ENCODE peak calls at places on chromosome 20, in five cellular contexts. D is K562, V is A549, L is GM12878, I is HepG2. F is an unnamed sample.

GRCh38 chr20:58996226-58996611 is 10.8 kb downstream of the CTSZ start:
- DNase-seq in D (no peak), V (no peak), I (no peak), L (no peak), F (no peak)

GRCh38 chr20:53767206-53767924 is 173.7 kb upstream of the ZNF217 start:
- DNase-seq in D (no peak), V (no peak), L (no peak), I (no peak), F (no peak)

GRCh38 chr20:19566226-19566960 is 191.7 kb upstream of the RIN2 start:
- DNase-seq in V (no peak), D (no peak), I (no peak), L (no peak), F (no peak)

GRCh38 chr20:62710886-62711702 is 2.5 kb downstream of the NTSR1 start:
- DNase-seq in L (no peak), V (peak), I (no peak), D (peak), F (no peak)

GRCh38 chr20:45394221-45395113 is 13.6 kb upstream of the DBNDD2 start:
- DNase-seq in L (no peak), D (no peak), V (no peak), I (no peak), F (no peak)

GRCh38 chr20:63178445-63178818 is 37.5 kb downstream of the YTHDF1 start:
- DNase-seq in I (no peak), V (no peak), L (no peak), D (no peak), F (peak)

GRCh38 chr20:3011752-3012151 is 31.7 kb upstream of the GNRH2 start:
- DNase-seq in L (no peak), I (no peak), V (no peak), D (no peak), F (no peak)

GRCh38 chr20:38905375-38905774 is 20.8 kb upstream of the FAM83D start:
- DNase-seq in I (no peak), L (no peak), D (no peak), V (no peak), F (no peak)

GRCh38 chr20:6142348-6142993 is 19.6 kb upstream of the FERMT1 start:
- DNase-seq in L (peak), V (peak), I (peak), D (peak), F (peak)

GRCh38 chr20:53623454-53624206 is 30.0 kb upstream of the ZNF217 start:
- DNase-seq in D (peak), I (peak), L (peak), V (peak), F (no peak)

GRCh38 chr20:63690898-63691710 is 5.3 kb upstream of the TNFRSF6B start:
- DNase-seq in D (no peak), V (no peak), L (no peak), I (no peak), F (no peak)

GRCh38 chr20:47484303-47484702 is 17.4 kb upstream of the NCOA3 start:
- DNase-seq in D (no peak), L (no peak), I (no peak), V (no peak), F (no peak)

GRCh38 chr20:35306931-35307517 is 14.8 kb upstream of the FAM83C start:
- DNase-seq in I (peak), L (no peak), D (peak), V (peak), F (no peak)
- TF ChIP-seq CHD2 in I (no peak), L (no peak), D (no peak), V (no peak), F (no peak)

DNA sequence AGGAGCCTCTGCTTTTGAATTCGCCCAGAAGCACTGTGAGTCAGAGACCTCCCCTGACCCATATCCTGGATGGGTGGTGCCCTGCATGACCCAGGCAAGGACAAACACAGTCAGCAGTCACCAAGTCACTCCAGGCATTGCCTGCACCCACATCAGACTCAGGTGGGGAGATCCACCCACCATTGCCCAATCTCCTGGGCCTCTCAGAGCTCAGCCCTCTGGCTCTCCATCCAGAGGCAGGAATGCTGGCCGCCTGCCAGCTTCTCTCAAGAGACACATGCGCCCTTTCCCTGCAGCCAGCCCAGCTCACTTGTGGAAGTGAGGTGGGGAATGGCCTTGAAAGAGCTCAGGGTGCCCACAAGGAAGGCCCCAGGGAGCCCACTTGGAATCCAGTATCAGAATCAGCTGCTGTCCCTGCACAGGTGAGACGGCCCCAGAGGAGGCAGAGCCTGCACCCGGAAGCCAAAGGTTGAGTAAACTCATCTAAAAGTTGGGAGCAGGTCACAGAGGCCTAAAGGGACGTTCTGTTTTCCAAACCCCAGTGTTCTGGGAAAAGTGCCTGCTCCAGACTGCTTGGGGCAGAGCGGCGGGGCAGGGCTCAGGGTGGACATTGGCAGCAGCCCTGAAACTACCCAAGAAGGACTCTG is 129.8 kb downstream of the PREX1 start:
- DNase-seq in L (no peak), V (peak), D (peak), I (peak), F (no peak)
- TF ChIP-seq CHD2 in L (no peak), V (no peak), D (no peak), I (no peak), F (no peak)

GRCh38 chr20:8642247-8642646 is 426.6 kb upstream of the PLCB4 start:
- DNase-seq in D (no peak), L (no peak), V (no peak), I (no peak), F (no peak)

GRCh38 chr20:8640461-8640860 is 428.4 kb upstream of the PLCB4 start:
- DNase-seq in L (no peak), V (no peak), D (no peak), I (no peak), F (no peak)

GRCh38 chr20:8646716-8647115 is 422.2 kb upstream of the PLCB4 start:
- DNase-seq in D (no peak), I (no peak), V (no peak), L (no peak), F (no peak)

GRCh38 chr20:8647868-8648495 is 420.9 kb upstream of the PLCB4 start:
- DNase-seq in D (no peak), V (no peak), L (no peak), I (no peak), F (no peak)

DNA sequence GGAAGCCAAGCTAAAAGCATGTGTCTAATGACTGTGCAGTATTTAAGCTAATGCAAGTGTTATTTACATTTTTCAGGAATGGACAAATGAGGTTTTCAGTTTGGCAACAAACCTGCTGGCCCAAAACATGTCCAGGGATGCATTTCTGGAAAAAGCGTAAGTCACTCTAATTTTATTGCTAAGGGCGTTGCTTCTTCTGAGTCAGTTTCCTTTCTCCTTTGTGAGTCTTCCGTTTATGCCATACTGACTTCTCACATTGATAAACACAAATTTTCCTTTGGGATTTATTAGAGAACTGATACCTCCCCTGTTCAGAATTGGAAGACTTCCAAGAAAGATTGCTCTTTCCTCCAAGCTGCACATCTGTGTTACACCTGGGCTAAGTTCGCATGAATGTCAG is 422.9 kb upstream of the PLCB4 start:
- DNase-seq in I (no peak), D (no peak), L (no peak), V (no peak), F (no peak)
- TF ChIP-seq CHD2 in I (no peak), D (no peak), L (no peak), V (no peak), F (no peak)

GRCh38 chr20:32164984-32165735 is 42.4 kb downstream of the PLAGL2 start:
- DNase-seq in I (no peak), L (no peak), V (no peak), D (no peak), F (no peak)

GRCh38 chr20:32167552-32167951 is 40.0 kb downstream of the PLAGL2 start:
- DNase-seq in L (no peak), I (no peak), V (no peak), D (no peak), F (no peak)

GRCh38 chr20:32163951-32164350 is 43.6 kb downstream of the PLAGL2 start:
- DNase-seq in V (no peak), L (no peak), D (no peak), I (no peak), F (no peak)

GRCh38 chr20:32165836-32166545 is 41.6 kb downstream of the PLAGL2 start:
- DNase-seq in V (no peak), L (no peak), D (no peak), I (no peak), F (no peak)

GRCh38 chr20:32168184-32168910 is 39.2 kb downstream of the PLAGL2 start:
- DNase-seq in I (peak), D (peak), L (no peak), V (no peak), F (no peak)
- TF ChIP-seq CHD2 in I (no peak), D (no peak), L (no peak), V (no peak), F (no peak)

DNA sequence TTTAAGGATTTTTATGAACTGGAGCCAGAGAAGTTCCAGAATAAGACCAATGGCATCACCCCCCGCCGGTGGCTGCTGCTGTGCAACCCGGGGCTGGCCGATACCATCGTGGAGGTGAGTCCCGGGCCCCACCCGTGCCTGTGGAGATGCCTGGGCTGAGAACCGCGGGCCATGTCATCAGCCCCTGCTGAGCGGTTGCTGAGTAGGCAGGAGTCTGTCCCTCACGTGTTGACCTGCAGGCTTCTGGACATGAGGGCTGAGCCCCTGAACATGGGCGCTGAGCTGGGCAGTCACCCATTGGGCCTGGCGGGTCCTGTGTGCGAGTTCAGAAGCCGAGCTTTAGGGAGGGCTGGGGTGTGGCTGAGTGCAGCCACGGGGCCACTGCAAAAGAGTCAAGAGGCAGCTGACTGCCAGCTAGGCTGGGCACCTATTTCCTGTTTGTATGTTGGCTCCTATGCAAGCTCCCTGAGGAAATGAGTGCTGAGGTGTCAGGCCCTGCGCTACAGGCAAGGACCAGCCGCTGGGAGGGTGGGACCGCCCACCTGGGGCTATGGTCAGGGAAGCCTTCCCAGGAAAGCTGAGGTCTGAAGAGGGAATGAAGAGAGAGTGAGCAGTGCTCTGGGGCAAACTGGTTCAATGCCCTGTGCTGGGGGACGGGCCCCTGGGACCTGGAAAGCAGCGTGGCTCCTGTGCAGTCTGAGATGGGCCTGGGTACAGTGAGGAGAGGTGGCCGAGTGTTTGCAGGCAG is 34.3 kb downstream of the PYGB start:
- DNase-seq in I (no peak), V (no peak), L (no peak), D (no peak), F (no peak)
- TF ChIP-seq CHD2 in I (no peak), V (no peak), L (no peak), D (no peak), F (no peak)

GRCh38 chr20:32966382-32966781 is 37.9 kb downstream of the SUN5 start:
- DNase-seq in D (no peak), V (no peak), L (no peak), I (no peak), F (no peak)
- TF ChIP-seq CHD2 in D (no peak), V (no peak), L (no peak), I (no peak), F (no peak)

DNA sequence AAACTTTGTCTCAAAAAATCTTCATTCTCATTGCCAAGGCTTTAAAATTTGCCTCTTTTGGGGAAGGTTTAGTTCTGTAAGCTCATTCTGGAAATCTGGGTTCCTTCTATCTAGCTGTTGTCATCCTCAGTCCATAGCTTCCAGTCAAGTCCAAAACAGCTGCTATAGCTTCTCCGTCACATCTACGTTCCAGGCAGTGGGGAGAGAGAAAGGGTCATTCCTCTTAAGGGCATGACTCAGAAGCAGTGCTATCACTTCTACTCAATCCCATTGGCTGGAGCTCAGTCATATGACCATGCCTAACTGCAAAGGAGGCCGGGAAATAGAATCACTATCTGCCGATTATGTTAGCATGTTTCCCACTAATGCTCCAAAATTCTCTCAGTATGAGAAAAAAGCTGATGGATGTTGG is 141.4 kb upstream of the PTPN1 start:
- DNase-seq in V (no peak), L (no peak), D (peak), I (peak), F (no peak)
- TF ChIP-seq CHD2 in V (no peak), L (no peak), D (no peak), I (no peak), F (no peak)

F was measured in H1.